ENCODE peak calls at places on chromosomes 1 and 21, in eight cellular contexts. M, N, I, R, X, S, G and K are unnamed samples.

GRCh38 chr1:188022661-188023060 is 1193.9 kb downstream of the PLA2G4A start:
- DNase-seq in M (no peak), N (no peak), I (no peak), R (peak; percentile 52), X (no peak), S (no peak), G (no peak), K (peak; percentile 24)

GRCh38 chr21:36010801-36011200 is 49.5 kb downstream of the SETD4 start:
- DNase-seq in M (no peak), N (no peak), I (no peak), R (no peak), X (no peak), S (no peak), G (no peak), K (no peak)

GRCh38 chr1:161954050-161954449 is 69.6 kb downstream of the OLFML2B start:
- DNase-seq in M (no peak), N (no peak), I (no peak), R (no peak), X (no peak), S (no peak), G (no peak), K (no peak)

GRCh38 chr1:30618335-30618747 is 105.0 kb downstream of the MATN1 start:
- DNase-seq in M (no peak), N (no peak), I (peak; percentile 76), R (no peak), X (peak; percentile 82), S (no peak), G (no peak), K (no peak)

GRCh38 chr1:216183427-216183826 is 239.8 kb downstream of the USH2A start:
- DNase-seq in M (peak; percentile 0), N (no peak), I (no peak), R (peak; percentile 40), X (peak; percentile 18), S (no peak), G (no peak), K (no peak)

GRCh38 chr1:161305872-161306519 is 3.8 kb downstream of the MPZ start:
- DNase-seq in M (peak; percentile 29), N (peak; percentile 88), I (peak; percentile 95), R (peak; percentile 21), X (peak; percentile 81), S (peak; percentile 72), G (no peak), K (peak; percentile 43)

GRCh38 chr1:181398544-181398943 is 84.8 kb upstream of the CACNA1E start:
- DNase-seq in M (no peak), N (peak; percentile 86), I (no peak), R (no peak), X (no peak), S (no peak), G (no peak), K (no peak)

GRCh38 chr21:33449650-33450049 is 30.1 kb downstream of the TMEM50B start:
- DNase-seq in M (no peak), N (no peak), I (no peak), R (no peak), X (no peak), S (no peak), G (no peak), K (no peak)

GRCh38 chr1:44695671-44696070 is 21.2 kb downstream of the ARMH1 start:
- DNase-seq in M (no peak), N (no peak), I (no peak), R (no peak), X (no peak), S (no peak), G (no peak), K (no peak)

GRCh38 chr1:228152918-228153258 is 3.2 kb downstream of the GJC2 start:
- DNase-seq in M (no peak), N (no peak), I (peak; percentile 50), R (no peak), X (no peak), S (no peak), G (no peak), K (no peak)

GRCh38 chr1:165633624-165634023 is 2.6 kb downstream of the MGST3 start:
- DNase-seq in M (peak; percentile 23), N (peak; percentile 26), I (no peak), R (peak; percentile 27), X (peak; percentile 55), S (no peak), G (no peak), K (peak; percentile 45)

GRCh38 chr1:36352141-36352909 is 28.9 kb upstream of the EVA1B start:
- DNase-seq in M (peak; percentile 50), N (no peak), I (no peak), R (peak; percentile 42), X (no peak), S (no peak), G (no peak), K (peak; percentile 15)
- TF ChIP-seq CTCF in M (no peak), N (no peak), I (no peak), R (no peak), X (no peak), S (no peak), G (no peak), K (peak; percentile 27)

GRCh38 chr1:204465469-204466415 is 28.9 kb downstream of the PIK3C2B start:
- DNase-seq in M (no peak), N (peak; percentile 87), I (no peak), R (no peak), X (no peak), S (no peak), G (no peak), K (no peak)
- H3K4me3 ChIP-seq in M (no peak overlapping the region), N (peak overlapping the region; percentile 9), I (no peak overlapping the region), R (no peak overlapping the region), X (no peak overlapping the region), S (no peak overlapping the region), G (no peak overlapping the region), K (no peak overlapping the region)

DNA sequence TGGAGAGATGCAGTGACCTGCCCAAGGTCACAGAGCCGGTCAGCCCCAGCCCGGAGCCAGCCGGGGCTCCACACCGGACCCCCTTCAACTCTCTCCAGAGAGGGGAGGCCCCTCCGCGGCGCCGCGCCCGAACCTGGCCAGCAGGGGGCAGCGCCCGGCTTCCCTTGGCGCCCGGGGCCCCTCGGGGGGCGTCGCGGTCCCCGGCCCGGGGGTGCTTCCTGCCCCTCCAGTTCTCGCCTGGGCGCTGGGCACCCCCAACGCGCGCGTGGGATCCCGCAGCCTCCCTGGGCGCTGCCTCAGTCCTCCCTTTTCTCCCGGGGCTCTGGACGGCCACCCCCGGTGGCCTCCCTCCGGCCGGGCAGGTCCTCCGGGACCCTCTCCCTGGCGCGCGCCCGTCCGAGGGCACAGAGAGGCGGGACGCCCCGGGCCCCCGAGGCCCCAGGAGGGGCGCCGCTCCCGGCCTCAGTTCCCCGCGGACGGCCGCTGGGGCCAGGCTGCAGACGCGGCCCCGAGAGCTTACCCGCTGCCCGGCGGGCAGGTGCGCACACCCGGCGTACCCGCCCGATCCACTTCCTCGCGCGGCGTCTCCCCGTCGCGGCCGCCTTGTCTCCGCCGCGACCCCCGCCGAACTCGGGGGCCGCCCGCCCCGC is 406 bp downstream of the HTR1D start:
- DNase-seq in M (no peak), N (no peak), I (no peak), R (no peak), X (no peak), S (no peak), G (no peak), K (no peak)
- TF ChIP-seq CTCF in M (peak; percentile 43), N (peak; percentile 61), I (no peak), R (peak; percentile 47), X (peak; percentile 28), S (peak; percentile 65), G (peak; percentile 80), K (peak; percentile 63)

GRCh38 chr1:33335020-33335419 is 14.1 kb upstream of the A3GALT2 start:
- DNase-seq in M (no peak), N (no peak), I (no peak), R (no peak), X (no peak), S (no peak), G (no peak), K (no peak)

GRCh38 chr1:33336580-33336979 is 15.7 kb upstream of the A3GALT2 start:
- DNase-seq in M (no peak), N (no peak), I (no peak), R (no peak), X (no peak), S (no peak), G (no peak), K (no peak)

GRCh38 chr1:33338495-33339211 is 17.8 kb upstream of the A3GALT2 start:
- DNase-seq in M (peak; percentile 90), N (no peak), I (peak; percentile 88), R (peak; percentile 87), X (peak; percentile 61), S (no peak), G (no peak), K (peak; percentile 75)

GRCh38 chr1:33339413-33339812 is 18.5 kb upstream of the A3GALT2 start:
- DNase-seq in M (no peak), N (no peak), I (no peak), R (no peak), X (no peak), S (no peak), G (no peak), K (no peak)

GRCh38 chr1:33337994-33338494 is 17.1 kb upstream of the A3GALT2 start:
- DNase-seq in M (no peak), N (no peak), I (no peak), R (peak; percentile 66), X (no peak), S (no peak), G (no peak), K (peak; percentile 54)
- H3K4me3 ChIP-seq in M (no peak overlapping the region), N (no peak overlapping the region), I (no peak overlapping the region), R (no peak overlapping the region), X (no peak overlapping the region), S (no peak overlapping the region), G (no peak overlapping the region), K (no peak overlapping the region)

DNA sequence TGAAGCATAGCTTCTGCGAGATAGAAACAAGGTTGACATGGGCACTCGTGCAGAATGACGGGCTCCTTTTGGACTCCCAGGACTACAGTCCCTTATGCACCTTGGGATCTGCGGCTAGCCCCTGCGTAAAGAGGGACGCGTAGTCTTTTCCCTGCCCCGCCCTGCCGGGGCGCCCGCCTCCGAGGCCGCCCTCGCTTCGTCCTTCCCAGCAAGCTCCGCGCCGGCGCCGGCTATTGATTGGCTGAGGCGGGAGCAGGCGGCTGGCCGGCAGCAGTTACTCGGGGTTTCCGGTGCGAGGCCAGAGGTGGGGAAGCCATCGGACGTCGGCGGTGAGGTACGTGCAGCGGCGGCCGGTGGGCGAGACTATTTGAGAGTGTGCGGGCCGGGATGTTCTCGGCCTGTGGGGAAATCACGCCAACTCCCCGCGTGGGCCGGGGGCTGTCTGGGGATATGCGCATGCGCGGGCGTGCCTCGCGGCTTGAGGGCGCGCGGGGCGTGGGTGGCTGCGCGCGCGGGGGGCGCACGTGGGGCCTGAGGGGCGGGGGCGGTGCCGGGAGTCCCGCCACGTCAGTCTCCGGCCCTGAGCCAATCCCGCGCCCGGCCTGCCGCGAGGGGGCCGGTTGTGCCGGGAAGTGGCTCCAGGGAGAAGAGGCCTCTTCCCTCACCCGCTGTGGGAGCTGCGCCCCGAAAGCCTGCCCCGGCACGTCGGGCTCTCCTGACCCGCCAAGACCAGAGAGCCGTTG is at the start of gene TXLNA:
- DNase-seq in M (peak; percentile 91), N (peak; percentile 96), I (peak; percentile 98), R (peak; percentile 87), X (peak; percentile 86), S (peak; percentile 79), G (peak; percentile 92), K (peak; percentile 94)
- TF ChIP-seq CTCF in M (no peak), N (no peak), I (no peak), R (no peak), X (no peak), S (no peak), G (no peak), K (no peak)

GRCh38 chr1:9180077-9180819 is 51.3 kb upstream of the GPR157 start:
- DNase-seq in M (no peak), N (no peak), I (no peak), R (peak; percentile 62), X (peak; percentile 61), S (no peak), G (peak; percentile 48), K (no peak)
- H3K4me3 ChIP-seq in M (peak overlapping the region; percentile 94), N (peak overlapping the region; percentile 95), I (no peak overlapping the region), R (peak overlapping the region; percentile 87), X (peak overlapping the region; percentile 94), S (no peak overlapping the region), G (peak overlapping the region; percentile 68), K (peak overlapping the region; percentile 62)